ENCODE peak calls at places on chromosome 12, in ten cellular contexts. L is GM04503; V is HT1080; E is colonic mucosa; H is hippocampal formation; X is stimulated activated CD8-positive, alpha-beta memory T cell treated with anti-CD3 and anti-CD28 coated beads, Interleukin-7, amount 100 ng/mL, for 48 hours; S is A673; M is activated naive CD4-positive, alpha-beta T cell treated with Interleukin-2 at 50 U/mL for 16 hours; Q is non-pigmented ciliary epithelial cell; U is omental fat pad. T is an unnamed sample.

GRCh38 chr12:31204995-31205582 is 120.9 kb downstream of the SINHCAF start:
- DNase-seq in L (no peak), V (peak), E (no peak), H (no peak), X (no peak), S (no peak), M (no peak), Q (peak), U (no peak), T (no peak)

GRCh38 chr12:101877816-101878811 is 734 bp downstream of the DRAM1 start:
- DNase-seq in L (no peak), V (peak), E (peak), H (no peak), X (no peak), S (peak), M (no peak), Q (no peak), U (no peak), T (no peak)

GRCh38 chr12:109921982-109922381 is 21.9 kb downstream of the TCHP start:
- DNase-seq in L (no peak), V (no peak), E (no peak), H (no peak), X (no peak), S (no peak), M (no peak), Q (no peak), U (no peak), T (no peak)

GRCh38 chr12:15629108-15629507 is 160.1 kb downstream of the EPS8 start:
- DNase-seq in L (peak), V (peak), E (peak), H (no peak), X (no peak), S (peak), M (no peak), Q (peak), U (peak), T (peak)

GRCh38 chr12:106122004-106122403 is 16.8 kb downstream of the NUAK1 start:
- DNase-seq in L (no peak), V (no peak), E (no peak), H (no peak), X (no peak), S (no peak), M (no peak), Q (no peak), U (no peak), T (no peak)

GRCh38 chr12:20369164-20370000 is 1.0 kb downstream of the PDE3A start:
- DNase-seq in L (no peak), V (peak), E (peak), H (peak), X (no peak), S (peak), M (no peak), Q (no peak), U (peak), T (peak)

GRCh38 chr12:56425940-56426438 is 23.2 kb downstream of the TIMELESS start:
- DNase-seq in L (no peak), V (no peak), E (no peak), H (no peak), X (no peak), S (no peak), M (no peak), Q (no peak), U (no peak), T (no peak)

GRCh38 chr12:92341333-92341691 is 195.7 kb upstream of the BTG1 start:
- DNase-seq in L (no peak), V (no peak), E (no peak), H (no peak), X (no peak), S (no peak), M (no peak), Q (no peak), U (no peak), T (no peak)

GRCh38 chr12:101407438-101408345 is at the start of gene ARL1:
- DNase-seq in L (peak), V (peak), E (peak), H (peak), X (peak), S (peak), M (peak), Q (peak), U (peak), T (peak)

T was measured in HTR-8/SVneo.